ENCODE peak calls at places on chromosomes 11 and 22, in ten cellular contexts. A, R, J, K, S, Z, O, C, N and Q are unnamed samples.

GRCh38 chr11:55732936-55733335 is 40.3 kb upstream of the OR5D13 start:
- DNase-seq in Z (no peak), R (no peak), A (no peak), J (no peak), K (no peak), N (no peak), C (no peak), O (no peak), S (no peak), Q (no peak)

GRCh38 chr11:123822022-123822421 is 15.9 kb upstream of the OR6M1 start:
- DNase-seq in O (no peak), R (no peak), Z (no peak), C (no peak), S (no peak), N (no peak), A (no peak), J (no peak), K (no peak), Q (no peak)

GRCh38 chr11:36404831-36405230 is 105.2 kb downstream of the TRAF6 start:
- DNase-seq in J (no peak), K (no peak), S (no peak), A (no peak), C (no peak), Z (no peak), O (no peak), R (no peak), N (no peak), Q (no peak)

GRCh38 chr22:45224988-45225731 is 15.5 kb downstream of the KIAA0930 start:
- DNase-seq in J (no peak), S (no peak), O (no peak), R (no peak), C (no peak), N (no peak), Z (peak), K (no peak), A (peak), Q (no peak)

GRCh38 chr11:31005202-31005601 is 364.3 kb downstream of the DCDC1 start:
- DNase-seq in Z (no peak), A (no peak), R (no peak), K (no peak), J (no peak), O (no peak), N (no peak), C (no peak), S (no peak), Q (no peak)

GRCh38 chr22:29408925-29409324 is 20.6 kb upstream of the AP1B1 start:
- DNase-seq in A (no peak), C (no peak), J (no peak), S (no peak), N (no peak), K (no peak), O (no peak), Z (no peak), R (no peak), Q (no peak)

GRCh38 chr11:1206391-1207271 is 16.2 kb upstream of the MUC5B start:
- DNase-seq in O (no peak), K (no peak), Z (no peak), J (no peak), R (peak), S (no peak), C (no peak), N (no peak), A (no peak), Q (no peak)

GRCh38 chr11:109138200-109138599 is 283.8 kb upstream of the C11orf87 start:
- DNase-seq in S (no peak), O (peak), R (no peak), J (peak), K (no peak), C (no peak), N (no peak), A (no peak), Z (no peak), Q (no peak)

GRCh38 chr22:21593406-21594232 is 26.1 kb downstream of the UBE2L3 start:
- DNase-seq in N (no peak), Z (peak), J (no peak), K (peak), A (peak), O (no peak), R (no peak), C (peak), S (no peak), Q (no peak)

GRCh38 chr11:108881136-108881535 is 216.3 kb downstream of the DDX10 start:
- DNase-seq in K (no peak), A (no peak), S (no peak), C (no peak), N (no peak), J (no peak), Z (no peak), O (no peak), R (no peak), Q (no peak)

GRCh38 chr22:27726726-27727449 is 74.7 kb downstream of the MN1 start:
- DNase-seq in Z (peak), A (no peak), C (no peak), O (peak), K (no peak), R (no peak), S (no peak), N (no peak), J (peak), Q (no peak)

GRCh38 chr11:2186669-2187266 is 15.2 kb upstream of the TH start:
- DNase-seq in J (peak), A (peak), R (no peak), S (peak), N (peak), K (peak), O (no peak), Z (no peak), C (peak), Q (peak)

GRCh38 chr22:46737105-46737975 is 712 bp downstream of the CERK start:
- DNase-seq in A (peak), N (peak), O (peak), R (no peak), S (no peak), J (peak), K (peak), Z (no peak), C (peak), Q (peak)

GRCh38 chr22:25563757-25564319 is 637 bp upstream of the GRK3 start:
- DNase-seq in O (no peak), N (peak), A (no peak), Z (no peak), R (no peak), C (peak), J (no peak), S (no peak), K (no peak), Q (peak)

GRCh38 chr11:62145261-62145871 is 21.6 kb downstream of the INCENP start:
- DNase-seq in S (no peak), R (no peak), J (no peak), N (no peak), K (no peak), Z (no peak), A (no peak), C (no peak), O (no peak), Q (no peak)

GRCh38 chr22:21726650-21727049 is 8.9 kb downstream of the YPEL1 start:
- DNase-seq in N (peak), C (peak), J (no peak), Z (no peak), S (peak), A (peak), O (no peak), R (no peak), K (peak), Q (peak)

GRCh38 chr11:66880484-66881211 is 23.8 kb downstream of the LRFN4 start:
- DNase-seq in A (no peak), Z (no peak), S (no peak), K (no peak), N (peak), O (no peak), R (peak), J (no peak), C (no peak), Q (no peak)

GRCh38 chr22:27461470-27461869 is 340.1 kb downstream of the MN1 start:
- DNase-seq in R (no peak), O (peak), A (no peak), Z (no peak), J (peak), S (no peak), C (peak), N (no peak), K (peak), Q (no peak)

GRCh38 chr11:304915-305833 is 2.4 kb upstream of the IFITM2 start:
- DNase-seq in O (peak), N (peak), R (no peak), J (peak), S (no peak), Z (peak), C (peak), K (peak), A (no peak), Q (peak)

GRCh38 chr11:73270855-73271477 is 1.2 kb upstream of the P2RY6 start:
- DNase-seq in S (no peak), N (no peak), C (no peak), K (no peak), J (no peak), Z (no peak), R (no peak), O (no peak), A (no peak), Q (no peak)

GRCh38 chr11:102513869-102514268 is 16.7 kb downstream of the MMP7 start:
- DNase-seq in O (peak), K (no peak), C (no peak), Z (no peak), J (peak), R (peak), S (no peak), A (no peak), N (no peak), Q (no peak)

GRCh38 chr22:45511847-45512261 is 9.2 kb downstream of the FBLN1 start:
- DNase-seq in R (no peak), C (no peak), S (no peak), K (no peak), J (peak), N (no peak), O (peak), A (no peak), Z (peak), Q (no peak)

GRCh38 chr11:76561245-76561644 is 109.3 kb downstream of the LRRC32 start:
- DNase-seq in O (no peak), S (no peak), C (no peak), N (no peak), R (no peak), Z (no peak), K (no peak), A (no peak), J (no peak), Q (no peak)

GRCh38 chr11:76567261-76567660 is 103.3 kb downstream of the LRRC32 start:
- DNase-seq in Z (no peak), R (no peak), K (no peak), C (no peak), J (no peak), O (no peak), A (no peak), N (no peak), S (no peak), Q (no peak)

GRCh38 chr11:76566811-76567210 is 103.7 kb downstream of the LRRC32 start:
- DNase-seq in N (no peak), C (no peak), A (no peak), O (no peak), S (no peak), R (no peak), Z (no peak), K (no peak), J (no peak), Q (no peak)

GRCh38 chr11:76562541-76562940 is 108.0 kb downstream of the LRRC32 start:
- DNase-seq in N (no peak), C (no peak), S (no peak), R (no peak), O (no peak), J (no peak), A (no peak), K (no peak), Z (no peak), Q (no peak)

GRCh38 chr11:76564400-76564799 is 106.1 kb downstream of the LRRC32 start:
- DNase-seq in A (no peak), K (no peak), S (no peak), N (no peak), R (no peak), C (no peak), O (no peak), J (peak), Z (no peak), Q (no peak)
- TF ChIP-seq CTCF in A (no peak), K (no peak), S (no peak), N (peak), R (no peak), C (no peak), O (no peak), J (no peak), Z (no peak), Q (no peak)

GRCh38 chr11:71251761-71252433 is 480 bp downstream of the SHANK2 start:
- DNase-seq in A (peak), O (no peak), K (peak), J (no peak), Z (no peak), C (peak), R (peak), N (peak), S (no peak), Q (peak)
- TF ChIP-seq CTCF in A (peak), O (no peak), K (peak), J (no peak), Z (peak), C (peak), R (no peak), N (peak), S (peak), Q (no peak)

GRCh38 chr11:116916052-116916451 is 78.6 kb upstream of the APOA1 start:
- DNase-seq in N (no peak), A (no peak), R (no peak), K (no peak), Z (no peak), S (no peak), J (no peak), C (no peak), O (no peak), Q (no peak)
- TF ChIP-seq CTCF in N (no peak), A (peak), R (no peak), K (no peak), Z (no peak), S (no peak), J (no peak), C (no peak), O (peak), Q (no peak)

GRCh38 chr11:64010783-64011182 is 24.5 kb downstream of the OTUB1 start:
- DNase-seq in N (no peak), Z (no peak), R (no peak), S (no peak), O (no peak), C (no peak), J (no peak), A (no peak), K (no peak), Q (no peak)
- TF ChIP-seq CTCF in N (no peak), Z (no peak), R (no peak), S (no peak), O (no peak), C (no peak), J (no peak), A (no peak), K (no peak), Q (no peak)

DNA sequence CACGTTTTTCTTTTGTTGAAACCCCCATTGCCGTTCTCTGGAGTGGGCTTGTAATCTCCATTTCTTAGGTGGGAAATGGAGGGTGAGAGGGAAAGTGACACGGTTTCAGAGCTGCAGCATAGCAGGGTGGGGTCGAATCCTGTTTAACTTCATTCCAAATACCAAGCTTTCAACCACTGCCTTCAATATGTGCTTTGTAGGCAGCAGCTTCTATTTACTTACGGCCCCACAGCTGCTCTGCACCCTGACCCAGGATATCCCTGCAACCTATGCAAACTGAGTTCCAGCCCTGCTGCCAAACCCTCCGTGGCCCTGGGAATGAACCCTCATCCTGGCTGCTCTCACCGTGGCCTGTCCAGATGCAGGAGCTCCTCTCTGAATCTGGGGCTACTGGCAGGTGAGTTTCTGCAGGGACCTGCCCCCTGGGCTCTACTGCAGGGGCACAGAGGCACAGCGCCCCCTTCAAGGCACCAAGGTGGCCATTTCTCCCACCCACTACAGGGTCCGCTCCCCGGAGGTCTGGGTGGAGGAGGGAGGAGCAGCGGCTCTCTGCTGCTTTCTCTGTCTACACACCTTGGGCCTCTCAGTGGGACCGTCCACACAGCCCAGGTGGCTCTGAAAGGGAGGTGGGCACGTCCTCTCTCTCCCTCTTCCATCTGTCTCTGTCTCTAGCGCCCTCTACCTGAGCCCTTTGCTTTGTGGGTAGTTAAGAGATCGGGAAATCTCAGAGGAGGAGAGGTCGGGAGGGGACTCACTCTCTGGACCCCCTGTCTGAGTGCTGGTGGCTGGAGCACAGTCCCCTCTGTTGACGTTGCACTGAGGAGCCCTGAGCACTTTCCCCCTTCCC is 279.1 kb downstream of the BRD1 start:
- DNase-seq in N (no peak), O (no peak), J (no peak), S (no peak), K (no peak), Z (no peak), C (peak), A (no peak), R (no peak), Q (no peak)
- TF ChIP-seq CTCF in N (peak), O (no peak), J (no peak), S (peak), K (no peak), Z (no peak), C (peak), A (no peak), R (no peak), Q (no peak)

DNA sequence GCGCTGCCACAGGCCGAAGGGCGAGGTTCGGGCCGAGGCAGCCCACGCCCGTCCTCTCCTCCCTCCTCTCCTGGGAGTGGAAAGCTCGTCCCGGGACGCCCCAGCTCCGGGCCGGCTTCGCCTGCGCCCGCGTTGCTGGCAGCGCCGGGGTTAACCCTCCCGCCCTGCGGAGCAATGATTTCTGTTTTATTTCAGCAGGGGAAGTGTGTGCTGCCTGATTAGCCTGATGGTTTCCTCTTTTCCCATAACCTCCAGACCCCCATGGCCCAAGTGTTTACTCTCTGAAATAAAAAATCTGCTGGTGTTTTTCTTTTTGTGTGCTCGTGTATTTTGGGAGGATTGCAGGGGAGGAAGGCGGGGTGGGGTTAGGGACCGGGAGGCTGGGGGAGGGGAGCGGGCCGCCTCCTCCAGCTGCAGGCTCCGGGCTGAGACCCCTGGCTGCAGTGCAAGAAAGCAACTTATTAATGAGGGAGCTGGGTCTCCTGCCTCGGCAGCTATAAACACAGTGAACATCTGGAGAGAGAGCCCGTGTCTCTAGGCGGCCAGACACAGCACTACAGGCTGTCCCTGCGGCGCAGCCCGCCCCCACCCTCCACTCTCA is 38.6 kb downstream of the ETS1 start:
- DNase-seq in C (peak), Z (peak), N (peak), S (no peak), O (peak), K (peak), R (no peak), J (peak), A (peak), Q (peak)
- TF ChIP-seq CTCF in C (no peak), Z (peak), N (no peak), S (no peak), O (no peak), K (no peak), R (no peak), J (no peak), A (no peak), Q (no peak)

GRCh38 chr11:70335511-70335910 is 62.8 kb upstream of the CTTN start:
- DNase-seq in R (no peak), K (no peak), C (no peak), N (no peak), A (no peak), O (no peak), Z (no peak), J (no peak), S (no peak), Q (no peak)

GRCh38 chr11:70341881-70342429 is 56.4 kb upstream of the CTTN start:
- DNase-seq in O (no peak), S (no peak), A (no peak), R (no peak), K (no peak), Z (no peak), N (no peak), J (no peak), C (no peak), Q (no peak)

GRCh38 chr11:70338594-70338993 is 59.7 kb upstream of the CTTN start:
- DNase-seq in S (no peak), J (no peak), K (no peak), A (no peak), C (no peak), N (no peak), Z (no peak), R (no peak), O (no peak), Q (no peak)

GRCh38 chr11:70343631-70344030 is 54.7 kb upstream of the CTTN start:
- DNase-seq in K (no peak), J (no peak), S (no peak), R (no peak), O (no peak), C (no peak), A (no peak), N (no peak), Z (no peak), Q (no peak)

GRCh38 chr11:70339066-70339465 is 59.3 kb upstream of the CTTN start:
- DNase-seq in C (no peak), R (no peak), S (no peak), A (no peak), K (no peak), O (no peak), J (no peak), N (no peak), Z (no peak), Q (no peak)
- TF ChIP-seq CTCF in C (no peak), R (no peak), S (no peak), A (no peak), K (no peak), O (no peak), J (no peak), N (no peak), Z (no peak), Q (no peak)

GRCh38 chr22:19477321-19478085 is 1.5 kb downstream of the UFD1 start:
- DNase-seq in S (no peak), N (peak), O (peak), C (no peak), K (no peak), R (no peak), A (no peak), Z (no peak), J (peak), Q (no peak)
- TF ChIP-seq CTCF in S (no peak), N (peak), O (no peak), C (peak), K (no peak), R (no peak), A (no peak), Z (peak), J (peak), Q (peak)

GRCh38 chr22:17214416-17215043 is 4.7 kb downstream of the ADA2 start:
- DNase-seq in K (no peak), A (no peak), Z (no peak), N (no peak), S (no peak), O (no peak), J (no peak), C (no peak), R (no peak), Q (no peak)

GRCh38 chr22:17218341-17218740 is 894 bp downstream of the ADA2 start:
- DNase-seq in K (no peak), R (no peak), J (no peak), S (no peak), N (no peak), A (no peak), Z (no peak), C (no peak), O (no peak), Q (no peak)

GRCh38 chr22:17217179-17217578 is 2.1 kb downstream of the ADA2 start:
- DNase-seq in N (peak), Z (no peak), A (no peak), O (no peak), C (peak), K (no peak), S (no peak), R (no peak), J (no peak), Q (no peak)

GRCh38 chr22:17213976-17214375 is 5.3 kb downstream of the ADA2 start:
- DNase-seq in A (peak), J (peak), C (peak), R (peak), O (peak), S (peak), Z (peak), K (peak), N (peak), Q (no peak)
- TF ChIP-seq CTCF in A (peak), J (peak), C (peak), R (no peak), O (peak), S (peak), Z (peak), K (peak), N (peak), Q (peak)

DNA sequence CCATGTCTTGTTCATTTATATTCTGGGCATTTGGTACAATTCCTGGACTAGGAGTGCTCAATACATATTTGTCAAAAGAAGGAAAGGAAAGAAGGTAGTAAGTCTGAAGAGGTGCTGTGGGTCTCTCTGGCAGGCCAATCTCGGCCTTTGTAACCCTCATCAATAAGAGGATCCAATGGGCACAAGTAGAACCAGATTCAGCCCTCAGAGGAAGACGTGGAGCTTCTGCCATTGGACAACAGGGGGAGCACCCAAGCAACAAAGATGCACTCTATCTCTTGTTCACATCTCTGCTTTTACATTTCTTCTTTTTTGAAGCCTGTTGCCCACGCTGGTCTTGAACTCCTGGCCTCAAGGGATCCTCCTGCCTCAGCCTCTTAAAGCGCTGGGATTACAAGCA is 2.2 kb upstream of the VPS11 start:
- DNase-seq in S (no peak), Z (no peak), N (peak), O (peak), R (no peak), K (no peak), A (no peak), C (peak), J (peak), Q (peak)
- TF ChIP-seq CTCF in S (peak), Z (no peak), N (peak), O (peak), R (no peak), K (no peak), A (peak), C (peak), J (peak), Q (peak)